ENCODE peak calls at places on chromosomes 1 and 21, in eight cellular contexts. H is stomach, W is IMR-90, M is lower leg skin, J is sigmoid colon, L is testis, N is body of pancreas, D is ovary. P is an unnamed sample.

GRCh38 chr1:156102634-156103511 is 11.6 kb upstream of the LMNA start:
- DNase-seq in D (peak), J (peak), M (peak), N (no peak), H (no peak), L (no peak), W (peak), P (peak)

GRCh38 chr1:113536182-113536780 is 146.0 kb downstream of the MAGI3 start:
- DNase-seq in W (peak), H (no peak), J (no peak), L (no peak), N (no peak), D (no peak), M (no peak), P (no peak)

GRCh38 chr1:53968125-53968513 is 22.0 kb downstream of the LRRC42 start:
- DNase-seq in D (no peak), L (no peak), N (no peak), W (peak), J (no peak), H (no peak), M (no peak), P (no peak)

GRCh38 chr1:174219606-174220370 is 60.5 kb downstream of the RABGAP1L start:
- DNase-seq in M (no peak), J (no peak), H (no peak), N (no peak), L (no peak), D (no peak), W (no peak), P (no peak)

GRCh38 chr1:174968750-174969244 is 30.9 kb upstream of the CACYBP start:
- DNase-seq in M (no peak), D (no peak), W (peak), H (no peak), J (no peak), N (no peak), L (no peak), P (peak)

GRCh38 chr1:97137862-97138514 is 416.4 kb downstream of the PTBP2 start:
- DNase-seq in W (peak), J (no peak), L (peak), M (no peak), N (peak), H (no peak), D (peak), P (peak)

GRCh38 chr1:66981679-66982078 is 56.9 kb downstream of the MIER1 start:
- DNase-seq in M (no peak), J (peak), H (no peak), L (no peak), D (peak), N (no peak), W (peak), P (no peak)

GRCh38 chr1:94160811-94161210 is 39.9 kb upstream of the ABCA4 start:
- DNase-seq in M (no peak), H (no peak), D (no peak), J (no peak), L (no peak), N (no peak), W (peak), P (no peak)

GRCh38 chr1:169452921-169453320 is 25.6 kb upstream of the CCDC181 start:
- DNase-seq in J (no peak), M (no peak), L (no peak), N (no peak), D (no peak), W (no peak), H (no peak), P (no peak)

GRCh38 chr1:206557636-206558473 is 50.5 kb downstream of the RASSF5 start:
- DNase-seq in J (no peak), H (peak), W (no peak), N (peak), L (no peak), D (no peak), M (no peak), P (peak)

GRCh38 chr21:27315373-27315772 is 348.5 kb upstream of the ADAMTS5 start:
- DNase-seq in W (no peak), L (no peak), J (no peak), H (no peak), D (no peak), M (no peak), N (no peak), P (no peak)

GRCh38 chr1:162562452-162562828 is 918 bp downstream of the UAP1 start:
- DNase-seq in M (no peak), H (no peak), N (peak), L (no peak), J (no peak), D (peak), W (peak), P (peak)

GRCh38 chr1:205792481-205792881 is 17.2 kb upstream of the RAB29 start:
- DNase-seq in J (no peak), N (no peak), M (no peak), W (no peak), D (no peak), L (no peak), H (no peak), P (no peak)

GRCh38 chr1:56550132-56550531 is 29.2 kb downstream of the PLPP3 start:
- DNase-seq in W (no peak), H (no peak), N (no peak), M (no peak), J (no peak), D (no peak), L (no peak), P (no peak)

GRCh38 chr1:180636138-180636537 is 4.3 kb downstream of the XPR1 start:
- DNase-seq in W (peak), D (no peak), H (no peak), L (no peak), J (no peak), N (peak), M (no peak), P (peak)

GRCh38 chr21:45438391-45439145 is 33.6 kb downstream of the COL18A1 start:
- DNase-seq in L (no peak), N (no peak), D (no peak), W (no peak), J (no peak), H (no peak), M (no peak), P (no peak)

GRCh38 chr1:212656730-212657129 is 42.9 kb downstream of the BATF3 start:
- DNase-seq in W (no peak), J (no peak), H (no peak), L (no peak), D (no peak), M (no peak), N (no peak), P (peak)

GRCh38 chr1:204124639-204125038 is 27.2 kb downstream of the ETNK2 start:
- DNase-seq in D (no peak), W (no peak), J (no peak), M (no peak), L (no peak), N (no peak), H (no peak), P (no peak)

GRCh38 chr1:10517677-10517982 is 42.9 kb downstream of the PEX14 start:
- DNase-seq in L (no peak), M (no peak), W (no peak), D (no peak), H (no peak), J (no peak), N (no peak), P (no peak)

GRCh38 chr1:229007701-229008100 is 263.2 kb upstream of the RAB4A start:
- DNase-seq in N (no peak), J (no peak), D (no peak), H (no peak), M (peak), W (no peak), L (no peak), P (no peak)

GRCh38 chr1:234125283-234125682 is 220.8 kb downstream of the SLC35F3 start:
- DNase-seq in J (no peak), W (peak), N (peak), D (no peak), H (no peak), L (peak), M (no peak), P (peak)

GRCh38 chr1:61436016-61436415 is 288.9 kb downstream of the TM2D1 start:
- DNase-seq in D (no peak), H (no peak), L (no peak), M (no peak), N (no peak), W (no peak), J (no peak), P (peak)

GRCh38 chr21:38688068-38688467 is 117.7 kb upstream of the ETS2 start:
- DNase-seq in W (no peak), N (no peak), H (no peak), M (no peak), L (no peak), D (no peak), J (no peak), P (no peak)

GRCh38 chr1:98496246-98496995 is 165.1 kb upstream of the SNX7 start:
- DNase-seq in J (no peak), N (no peak), H (no peak), W (peak), M (no peak), L (no peak), D (no peak), P (no peak)

GRCh38 chr1:154878371-154879355 is 8.6 kb upstream of the KCNN3 start:
- DNase-seq in N (peak), D (peak), W (peak), J (peak), M (peak), L (peak), H (peak), P (peak)

GRCh38 chr21:39079617-39080016 is 103.6 kb downstream of the PSMG1 start:
- DNase-seq in D (no peak), L (peak), J (peak), M (peak), H (peak), N (peak), W (peak), P (peak)

GRCh38 chr1:52233463-52233862 is 91.6 kb downstream of the ZFYVE9 start:
- DNase-seq in M (no peak), W (no peak), J (no peak), D (no peak), N (no peak), H (no peak), L (no peak), P (no peak)

GRCh38 chr1:203410117-203410900 is 59.4 kb upstream of the FMOD start:
- DNase-seq in L (peak), W (no peak), N (no peak), J (no peak), M (no peak), D (no peak), H (no peak), P (no peak)

GRCh38 chr21:38759286-38759872 is 46.4 kb upstream of the ETS2 start:
- DNase-seq in D (no peak), J (no peak), H (no peak), N (no peak), M (no peak), L (no peak), W (no peak), P (no peak)

GRCh38 chr1:12549106-12549459 is 68.9 kb downstream of the DHRS3 start:
- DNase-seq in J (peak), D (peak), W (no peak), M (peak), H (no peak), N (peak), L (peak), P (no peak)

GRCh38 chr1:183025782-183026774 is 2.9 kb downstream of the LAMC1 start:
- DNase-seq in N (no peak), W (peak), D (no peak), M (no peak), H (no peak), L (no peak), J (no peak), P (no peak)

GRCh38 chr1:202204065-202204464 is 10.5 kb downstream of the LGR6 start:
- DNase-seq in J (no peak), L (no peak), D (no peak), H (no peak), W (no peak), M (no peak), N (no peak), P (no peak)

GRCh38 chr1:158094571-158094970 is 86.1 kb upstream of the CD1D start:
- DNase-seq in W (no peak), N (no peak), J (no peak), L (no peak), M (no peak), D (no peak), H (no peak), P (no peak)

GRCh38 chr1:183517401-183517800 is 45.1 kb downstream of the SMG7 start:
- DNase-seq in H (no peak), J (no peak), M (no peak), D (no peak), W (no peak), N (no peak), L (no peak), P (no peak)

GRCh38 chr21:45791562-45792418 is 148.3 kb downstream of the PCBP3 start:
- DNase-seq in H (no peak), M (peak), N (no peak), L (no peak), D (no peak), J (no peak), W (no peak), P (no peak)

GRCh38 chr1:5983361-5984103 is 8.7 kb downstream of the NPHP4 start:
- DNase-seq in N (no peak), W (peak), H (no peak), L (no peak), M (no peak), J (no peak), D (no peak), P (no peak)

GRCh38 chr1:78520216-78520615 is 29.4 kb downstream of the PTGFR start:
- DNase-seq in W (no peak), H (no peak), D (no peak), M (no peak), J (no peak), N (no peak), L (no peak), P (peak)

GRCh38 chr1:188188317-188188716 is 1359.6 kb downstream of the PLA2G4A start:
- DNase-seq in H (no peak), W (no peak), L (no peak), D (no peak), M (no peak), J (no peak), N (no peak), P (no peak)

GRCh38 chr1:20618550-20618949 is 14.7 kb upstream of the PINK1 start:
- DNase-seq in N (no peak), W (no peak), L (no peak), H (no peak), M (no peak), J (no peak), D (no peak), P (no peak)

DNA sequence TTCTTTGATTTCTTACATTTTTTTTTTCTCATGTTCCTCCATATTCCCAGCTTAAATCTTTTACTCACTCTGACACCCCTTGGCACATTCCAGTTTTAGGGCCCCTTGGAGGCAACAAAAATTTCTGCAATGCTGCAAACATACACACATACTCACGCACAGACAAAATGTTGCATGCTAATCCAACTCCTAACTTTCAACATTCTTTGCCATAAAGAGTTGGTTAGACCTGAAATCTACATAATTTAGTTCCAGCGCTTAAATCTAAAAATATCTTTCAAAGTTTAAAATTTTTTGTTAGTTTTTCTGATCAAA is 103.9 kb downstream of the PTPN14 start:
- DNase-seq in D (no peak), L (no peak), N (no peak), H (no peak), J (no peak), W (no peak), M (no peak), P (no peak)
- TF ChIP-seq CTCF in D (no peak), L (no peak), N (no peak), H (no peak), J (no peak), W (no peak), M (no peak), P (no peak)

GRCh38 chr1:219460561-219461511 is 152.1 kb downstream of the ZC3H11B start:
- DNase-seq in N (peak), W (peak), J (no peak), M (no peak), L (no peak), D (no peak), H (no peak), P (peak)
- TF ChIP-seq POLR2A in N (no peak), W (no peak), J (no peak), M (no peak), L (no peak), D (no peak), H (no peak), P (no peak)

GRCh38 chr1:208119225-208119606 is 125.0 kb downstream of the PLXNA2 start:
- DNase-seq in L (no peak), H (no peak), M (no peak), J (no peak), N (no peak), W (no peak), D (no peak), P (peak)

GRCh38 chr1:208115924-208116614 is 128.1 kb downstream of the PLXNA2 start:
- DNase-seq in M (no peak), W (no peak), J (no peak), L (no peak), H (no peak), N (no peak), D (no peak), P (no peak)

GRCh38 chr1:208118306-208118705 is 125.9 kb downstream of the PLXNA2 start:
- DNase-seq in H (no peak), J (no peak), M (no peak), D (no peak), W (no peak), N (no peak), L (no peak), P (no peak)

GRCh38 chr1:208117817-208118216 is 126.4 kb downstream of the PLXNA2 start:
- DNase-seq in W (no peak), J (no peak), D (no peak), M (no peak), N (no peak), H (no peak), L (no peak), P (no peak)

DNA sequence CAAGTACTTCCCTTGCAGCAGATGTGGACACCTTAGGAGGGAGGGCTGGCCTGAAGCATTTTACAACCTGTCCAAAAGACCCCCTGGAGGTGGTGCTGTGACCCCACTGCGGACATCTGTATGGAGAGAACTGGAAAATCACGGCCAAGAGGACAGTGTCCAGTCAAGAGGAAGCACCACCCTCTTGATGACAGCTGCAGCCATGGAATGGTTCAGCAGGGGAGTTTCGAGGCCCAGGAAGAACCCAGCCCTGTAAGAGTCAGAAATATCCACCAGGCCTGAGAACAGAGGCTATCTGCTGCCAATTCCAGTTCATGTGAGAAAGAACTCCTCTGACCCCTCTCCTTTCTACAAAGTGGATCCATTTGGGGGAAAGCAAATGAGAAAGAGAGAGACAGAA is 126.8 kb downstream of the PLXNA2 start:
- DNase-seq in M (no peak), N (no peak), L (no peak), J (no peak), D (no peak), H (no peak), W (no peak), P (no peak)
- TF ChIP-seq CTCF in M (no peak), N (no peak), L (no peak), J (no peak), D (no peak), H (no peak), W (no peak), P (no peak)

GRCh38 chr1:230069813-230070212 is 2.8 kb downstream of the GALNT2 start:
- DNase-seq in M (no peak), H (no peak), J (peak), L (no peak), W (no peak), D (no peak), N (peak), P (no peak)
- TF ChIP-seq POLR2A in M (no peak), H (no peak), J (no peak), L (no peak), W (no peak), D (no peak), N (peak), P (no peak)

GRCh38 chr1:71087060-71087459 is 6.2 kb upstream of the ZRANB2 start:
- DNase-seq in D (no peak), L (no peak), H (no peak), J (no peak), N (no peak), W (no peak), M (no peak), P (no peak)
- TF ChIP-seq CTCF in D (no peak), L (no peak), H (no peak), J (no peak), N (no peak), W (no peak), M (no peak), P (no peak)

GRCh38 chr1:9293512-9294439 is 1.1 kb downstream of the SPSB1 start:
- DNase-seq in H (peak), W (peak), J (no peak), D (peak), N (no peak), L (no peak), M (no peak), P (peak)

GRCh38 chr1:9293241-9293511 is 482 bp downstream of the SPSB1 start:
- DNase-seq in H (no peak), D (no peak), M (no peak), N (no peak), J (no peak), L (no peak), W (no peak), P (no peak)

GRCh38 chr1:9294440-9294773 is 1.7 kb downstream of the SPSB1 start:
- DNase-seq in J (peak), H (no peak), M (no peak), D (peak), W (peak), L (no peak), N (peak), P (peak)

GRCh38 chr1:9291914-9292360 is 757 bp upstream of the SPSB1 start:
- DNase-seq in M (peak), N (peak), L (peak), H (peak), D (peak), J (peak), W (peak), P (no peak)

DNA sequence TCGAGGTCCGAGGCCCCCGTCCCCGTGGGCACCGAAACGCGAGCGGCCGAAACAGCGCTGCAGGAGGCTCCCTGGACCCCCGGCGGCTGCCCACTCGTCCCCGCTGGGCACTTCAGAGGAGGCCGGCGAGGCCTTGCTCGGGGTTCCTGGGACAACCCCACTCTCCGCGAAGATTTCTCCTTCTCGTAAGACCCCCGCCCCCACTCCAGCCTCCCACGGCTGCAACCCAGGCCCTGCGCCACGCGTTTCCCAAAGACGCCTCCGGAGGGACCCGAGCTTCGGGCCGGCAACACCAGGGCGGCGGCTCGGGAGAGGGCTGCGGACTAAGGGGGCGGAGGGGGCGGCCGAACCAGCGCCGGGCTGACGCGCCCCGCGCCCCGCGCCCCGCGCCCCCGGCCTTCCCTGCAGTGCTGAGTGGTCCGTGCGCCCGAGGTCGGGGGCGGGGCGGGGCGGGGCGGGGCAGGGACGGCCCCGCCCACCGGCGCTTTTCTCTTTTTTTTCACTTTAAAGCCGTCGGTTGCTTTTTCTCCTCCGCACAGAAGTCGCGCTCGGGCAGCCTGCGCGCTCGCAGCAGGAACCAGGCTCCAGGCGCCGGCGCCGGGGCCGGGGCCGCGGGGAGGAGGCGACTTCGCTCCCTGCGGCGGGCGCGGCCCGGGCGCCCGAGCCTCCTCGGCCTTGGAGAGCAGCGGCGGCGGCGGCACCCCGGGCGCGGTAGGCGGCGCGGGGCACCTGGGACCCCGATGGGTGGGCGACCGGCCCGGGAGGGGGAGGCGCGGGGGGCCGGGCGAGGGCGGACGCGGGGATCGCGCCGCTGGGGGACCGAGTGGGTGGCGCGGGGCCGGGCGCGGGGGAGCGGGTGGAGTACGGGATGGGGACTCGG is at the start of gene SPSB1:
- DNase-seq in H (peak), L (peak), W (peak), D (peak), J (peak), M (peak), N (peak), P (peak)
- TF ChIP-seq POLR2A in H (no peak), L (peak), W (peak), D (peak), J (peak), M (no peak), N (peak), P (peak)